ENCODE peak calls at places on chromosomes 12 and 14, in five cellular contexts. D is PC-9, R is OCI-LY7, A is mammary epithelial cell, T is SJSA1. U is an unnamed sample.

GRCh38 chr12:48037267-48037915 is 33.1 kb upstream of the COL2A1 start:
- DNase-seq in D (no peak), T (peak), R (no peak), A (no peak), U (no peak)

GRCh38 chr12:2212971-2213869 is 160.4 kb downstream of the CACNA1C start:
- DNase-seq in R (no peak), T (no peak), D (no peak), A (no peak), U (no peak)

GRCh38 chr12:50638482-50638880 is 125.4 kb upstream of the ATF1 start:
- DNase-seq in D (no peak), A (peak), R (no peak), T (no peak), U (no peak)

GRCh38 chr12:53180931-53181645 is 363 bp upstream of the CSAD start:
- DNase-seq in D (peak), A (peak), T (peak), R (peak), U (peak)

GRCh38 chr12:121792607-121793500 is 634 bp downstream of the RHOF start:
- DNase-seq in R (peak), D (no peak), T (no peak), A (no peak), U (peak)

GRCh38 chr12:101703487-101703886 is 6.0 kb downstream of the CHPT1 start:
- DNase-seq in D (no peak), T (no peak), R (no peak), A (no peak), U (no peak)

GRCh38 chr12:122063691-122064033 is 14.9 kb upstream of the MLXIP start:
- DNase-seq in A (no peak), T (no peak), R (no peak), D (peak), U (no peak)

GRCh38 chr14:92973798-92974372 is 50.9 kb downstream of the CHGA start:
- DNase-seq in A (no peak), R (no peak), T (no peak), D (peak), U (no peak)

GRCh38 chr12:106941481-106942156 is 14.1 kb upstream of the TMEM263 start:
- DNase-seq in R (no peak), A (no peak), T (no peak), D (no peak), U (no peak)

GRCh38 chr14:81161749-81162148 is 59.0 kb downstream of the GTF2A1 start:
- DNase-seq in R (no peak), D (no peak), A (no peak), T (no peak), U (no peak)

GRCh38 chr12:5043589-5044419 is at the start of gene KCNA5:
- DNase-seq in T (no peak), R (no peak), D (no peak), A (no peak), U (no peak)

GRCh38 chr12:113929312-113929989 is 36.7 kb downstream of the RBM19 start:
- DNase-seq in A (no peak), D (no peak), T (peak), R (no peak), U (no peak)

GRCh38 chr14:78154827-78155226 is 15.3 kb upstream of the NRXN3 start:
- DNase-seq in T (no peak), D (no peak), A (no peak), R (no peak), U (no peak)

GRCh38 chr12:83793616-83794015 is 1106.9 kb downstream of the TMTC2 start:
- DNase-seq in R (no peak), T (no peak), A (peak), D (no peak), U (no peak)

DNA sequence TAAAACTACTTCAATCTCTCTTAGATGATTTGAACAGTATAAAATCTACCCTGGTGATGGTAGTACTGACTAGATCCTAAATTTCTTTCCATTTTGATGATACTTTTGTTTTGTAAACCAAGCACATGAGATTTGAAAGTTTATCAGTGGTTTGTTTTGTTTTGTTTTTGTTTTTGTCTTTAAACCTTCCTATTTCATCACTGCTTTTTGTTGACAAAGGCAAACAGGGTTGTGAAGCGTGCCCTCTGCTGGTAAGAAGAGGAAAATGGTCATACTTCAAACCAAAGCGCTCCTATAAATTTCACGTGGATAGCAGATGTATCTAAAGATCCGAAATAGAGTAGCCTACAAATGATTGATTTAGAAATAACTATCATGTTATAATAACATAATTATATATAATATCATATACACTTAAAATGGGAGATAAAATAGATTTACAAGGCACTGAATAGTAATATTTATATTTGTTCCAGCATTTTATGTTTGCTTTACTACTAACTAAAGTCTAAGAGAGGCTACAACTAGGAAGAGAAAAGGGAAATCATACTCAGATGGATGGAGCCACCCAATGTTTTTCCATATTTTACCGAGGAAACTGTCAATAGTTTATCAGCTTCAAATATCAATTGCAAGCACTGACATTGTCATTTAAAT is 254.0 kb upstream of the USP15 start:
- DNase-seq in T (no peak), A (peak), R (peak), D (peak), U (peak)
- H3K27ac ChIP-seq in T (no peak), A (no peak), R (no peak), D (no peak), U (no peak)

DNA sequence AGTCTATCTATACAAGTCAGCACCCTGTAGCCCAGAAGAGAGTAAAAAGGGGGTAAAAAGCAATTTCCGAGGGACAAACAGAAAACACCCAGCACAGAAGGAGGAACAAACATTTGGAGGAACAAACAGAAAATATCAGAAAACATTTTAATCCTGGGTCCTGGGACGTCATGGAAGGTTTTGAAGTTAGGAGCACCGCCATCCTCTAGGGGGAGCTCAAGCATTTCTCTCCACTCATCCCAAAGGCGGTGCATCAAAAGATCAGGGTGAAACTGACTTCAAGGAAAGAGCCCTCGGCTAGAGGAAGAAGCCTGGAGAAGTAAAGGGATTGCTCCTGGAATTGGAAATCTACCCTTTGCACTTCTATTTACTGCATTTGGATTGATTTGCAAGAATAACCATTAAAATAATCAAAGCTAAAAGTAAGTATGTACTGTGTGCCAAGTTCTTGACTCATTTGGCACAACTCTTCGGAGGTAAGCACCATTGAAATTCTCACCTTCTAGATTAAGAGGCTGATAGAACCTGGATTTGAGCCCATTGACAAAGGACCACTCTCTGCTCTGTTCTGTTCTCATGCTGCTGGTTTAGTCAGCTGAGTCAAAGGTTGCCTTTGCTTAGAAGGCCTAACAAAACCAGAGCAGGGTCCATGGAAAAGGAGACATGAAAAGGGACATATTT is 17.2 kb upstream of the POC1B start:
- DNase-seq in D (peak), T (peak), A (peak), R (peak), U (peak)
- H3K27ac ChIP-seq in D (no peak), T (no peak), A (no peak), R (no peak), U (peak)

DNA sequence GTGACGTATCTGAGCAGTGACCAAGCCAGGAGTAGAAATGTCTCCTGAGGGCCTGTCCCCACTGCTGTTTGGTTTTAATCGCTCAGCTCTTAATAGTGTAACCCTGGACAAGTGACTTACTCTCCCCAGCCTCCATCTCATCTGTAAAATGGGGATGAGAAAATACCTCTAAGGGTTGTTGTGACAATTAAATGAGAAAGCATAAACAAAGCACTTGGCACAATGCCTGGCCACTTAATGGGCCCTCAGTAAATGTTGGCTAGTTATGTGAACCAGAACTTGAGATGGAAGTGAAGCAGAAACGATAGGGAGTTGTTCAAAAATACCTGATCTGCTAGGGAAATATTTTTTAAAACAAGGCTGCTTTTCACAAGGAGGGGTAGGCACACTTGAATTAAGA is 58.2 kb downstream of the HMGA2 start:
- DNase-seq in T (no peak), A (no peak), D (no peak), R (no peak), U (peak)
- H3K27ac ChIP-seq in T (no peak), A (no peak), D (no peak), R (no peak), U (peak)

GRCh38 chr14:95519699-95520098 is 3.2 kb upstream of the SYNE3 start:
- DNase-seq in R (peak), D (no peak), A (peak), T (peak), U (peak)

GRCh38 chr14:95518045-95518751 is 1.7 kb upstream of the SYNE3 start:
- DNase-seq in T (no peak), A (no peak), D (no peak), R (no peak), U (no peak)

GRCh38 chr14:95522116-95522515 is 5.7 kb upstream of the SYNE3 start:
- DNase-seq in A (no peak), D (no peak), R (no peak), T (no peak), U (no peak)

GRCh38 chr14:95521001-95521400 is 4.6 kb upstream of the SYNE3 start:
- DNase-seq in T (no peak), D (no peak), R (no peak), A (no peak), U (no peak)

GRCh38 chr14:95520346-95520745 is 3.9 kb upstream of the SYNE3 start:
- DNase-seq in A (no peak), T (no peak), D (no peak), R (no peak), U (no peak)
- H3K27ac ChIP-seq in A (no peak), T (peak), D (no peak), R (no peak), U (no peak)

DNA sequence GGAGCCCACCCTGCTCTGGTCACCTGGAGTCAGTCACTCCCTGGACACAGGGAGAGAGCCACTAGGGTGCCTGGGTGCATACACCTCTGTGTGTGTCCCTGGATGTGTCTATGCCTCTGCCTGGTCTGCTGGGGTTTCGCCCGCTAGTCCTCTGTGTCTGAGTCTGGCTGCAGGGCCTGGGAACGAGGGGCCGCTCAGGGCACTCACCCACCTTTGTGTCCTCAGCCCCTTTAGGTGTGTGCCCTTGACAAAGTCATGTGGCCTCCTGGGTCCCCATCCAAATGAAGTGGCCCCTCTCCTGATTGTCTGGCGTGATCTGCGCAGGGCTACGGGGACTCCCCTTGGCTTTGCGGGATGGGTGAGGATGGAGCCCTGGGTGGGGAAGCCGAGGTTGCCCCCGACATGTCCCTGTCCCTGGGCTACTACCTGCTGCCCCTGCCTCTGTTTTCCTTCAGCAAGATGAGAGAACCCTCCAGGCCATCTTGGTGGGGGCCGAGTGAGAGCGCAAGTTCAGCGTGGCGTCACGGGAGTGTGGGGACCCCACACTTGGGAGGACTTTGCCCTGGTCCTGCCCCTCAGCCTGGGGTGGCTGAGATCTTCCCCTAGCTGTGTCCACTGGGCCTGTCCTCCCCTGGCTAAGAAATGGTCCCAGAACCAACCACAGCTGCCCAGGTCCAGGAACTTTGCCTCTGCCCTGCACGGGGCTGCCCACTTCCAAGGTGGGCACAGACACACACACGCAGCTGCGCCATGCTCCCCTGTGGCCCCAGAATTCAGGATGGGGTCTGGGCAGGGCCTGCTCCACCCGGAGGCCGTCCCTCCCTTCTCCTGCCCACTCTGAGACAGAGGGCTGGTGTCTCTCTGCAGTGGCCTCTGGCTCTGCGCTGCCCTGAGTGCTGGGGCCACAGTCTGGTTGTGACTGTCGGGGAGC is 2.7 kb upstream of the AHNAK2 start:
- DNase-seq in T (peak), A (no peak), D (no peak), R (no peak), U (no peak)
- H3K27ac ChIP-seq in T (no peak), A (no peak), D (no peak), R (no peak), U (no peak)

U was measured in PC-3.